ENCODE peak calls at places on chromosomes 16 and 17, in eight cellular contexts. H is heart right ventricle; V is CD8-positive, alpha-beta T cell; R is pancreas; N is K562; Y is left ventricle myocardium inferior; Z is uterus; J is cardiac muscle cell. K is an unnamed sample.

GRCh38 chr16:89561195-89562026 is 929 bp downstream of the RPL13 start:
- DNase-seq in H (no peak), V (no peak), R (peak; percentile 73), N (peak; percentile 47), Y (no peak), Z (no peak), J (no peak), K (peak; percentile 38)

GRCh38 chr17:59470624-59471297 is 94.6 kb upstream of the DHX40 start:
- DNase-seq in H (no peak), V (no peak), R (no peak), N (no peak), Y (no peak), Z (no peak), J (no peak), K (no peak)

GRCh38 chr16:46884513-46885293 is 541 bp downstream of the GPT2 start:
- DNase-seq in H (no peak), V (no peak), R (peak; percentile 76), N (no peak), Y (no peak), Z (no peak), J (peak; percentile 21), K (no peak)

GRCh38 chr16:14502932-14503741 is 126.9 kb downstream of the PARN start:
- DNase-seq in H (no peak), V (no peak), R (no peak), N (peak; percentile 38), Y (no peak), Z (no peak), J (peak; percentile 57), K (no peak)

GRCh38 chr17:43368740-43369506 is 29.9 kb upstream of the ARL4D start:
- DNase-seq in H (peak; percentile 84), V (peak; percentile 47), R (peak; percentile 88), N (no peak), Y (peak; percentile 84), Z (peak; percentile 85), J (peak; percentile 91), K (peak; percentile 57)

GRCh38 chr17:75476274-75476673 is 19.8 kb downstream of the TMEM94 start:
- DNase-seq in H (no peak), V (no peak), R (no peak), N (no peak), Y (no peak), Z (peak; percentile 41), J (peak; percentile 68), K (no peak)

GRCh38 chr17:40062347-40063033 is at the start of gene THRA:
- DNase-seq in H (peak; percentile 83), V (peak; percentile 60), R (peak; percentile 88), N (peak; percentile 80), Y (peak; percentile 83), Z (peak; percentile 71), J (peak; percentile 66), K (peak; percentile 68)

GRCh38 chr16:26816885-26817571 is 249.7 kb upstream of the C16orf82 start:
- DNase-seq in H (no peak), V (no peak), R (no peak), N (peak; percentile 66), Y (no peak), Z (no peak), J (no peak), K (no peak)

GRCh38 chr16:12062343-12063003 is 85.9 kb downstream of the SNX29 start:
- DNase-seq in H (peak; percentile 65), V (no peak), R (no peak), N (no peak), Y (peak; percentile 75), Z (peak; percentile 76), J (peak; percentile 88), K (no peak)

GRCh38 chr17:57835333-57835900 is 14.4 kb downstream of the MRPS23 start:
- DNase-seq in H (no peak), V (no peak), R (no peak), N (no peak), Y (no peak), Z (no peak), J (no peak), K (no peak)

GRCh38 chr17:14202388-14203166 is 34.1 kb downstream of the CDRT15 start:
- DNase-seq in H (no peak), V (no peak), R (no peak), N (no peak), Y (no peak), Z (no peak), J (no peak), K (peak; percentile 77)

GRCh38 chr17:37671028-37671812 is 28.0 kb upstream of the DDX52 start:
- DNase-seq in H (no peak), V (no peak), R (no peak), N (no peak), Y (no peak), Z (no peak), J (no peak), K (no peak)

GRCh38 chr16:27374231-27374793 is 27.7 kb upstream of the IL21R start:
- DNase-seq in H (no peak), V (no peak), R (no peak), N (no peak), Y (no peak), Z (no peak), J (no peak), K (no peak)

GRCh38 chr16:56226840-56227525 is 35.7 kb downstream of the GNAO1 start:
- DNase-seq in H (no peak), V (no peak), R (no peak), N (no peak), Y (no peak), Z (no peak), J (no peak), K (no peak)

GRCh38 chr17:33521784-33522183 is 228.7 kb upstream of the ASIC2 start:
- DNase-seq in H (no peak), V (no peak), R (no peak), N (peak; percentile 24), Y (no peak), Z (no peak), J (no peak), K (no peak)

GRCh38 chr17:48064638-48065037 is 16.5 kb downstream of the NFE2L1 start:
- DNase-seq in H (no peak), V (no peak), R (no peak), N (no peak), Y (no peak), Z (no peak), J (no peak), K (no peak)
- H3K4me1 ChIP-seq in H (peaks cover 32% of the 10 kb centered on the region), V (no peaks in the 10 kb centered on the region), R (no peaks in the 10 kb centered on the region), N (peaks cover 7% of the 10 kb centered on the region), Y (peaks cover 75% of the 10 kb centered on the region), Z (peaks cover 9% of the 10 kb centered on the region), J (no peaks in the 10 kb centered on the region), K (no peaks in the 10 kb centered on the region)

GRCh38 chr16:28986492-28986891 is 1.6 kb downstream of the LAT start:
- DNase-seq in H (no peak), V (no peak), R (no peak), N (no peak), Y (no peak), Z (no peak), J (no peak), K (no peak)
- H3K4me3 ChIP-seq in H (no peak overlapping the region), V (peak overlapping the region; percentile 100), R (no peak overlapping the region), N (no peak overlapping the region), Y (no peak overlapping the region), Z (no peak overlapping the region), J (no peak overlapping the region), K (peak overlapping the region; percentile 85)

GRCh38 chr17:10705727-10706126 is 8.3 kb downstream of the ADPRM start:
- DNase-seq in H (no peak), V (no peak), R (no peak), N (no peak), Y (no peak), Z (no peak), J (no peak), K (no peak)
- H3K36me3 ChIP-seq in H (peaks cover 61% of the 10 kb centered on the region), V (peaks cover 34% of the 10 kb centered on the region), R (peaks cover 6% of the 10 kb centered on the region), N (peaks cover 37% of the 10 kb centered on the region), Y (peaks cover 51% of the 10 kb centered on the region), Z (no peaks in the 10 kb centered on the region), J (peaks cover 11% of the 10 kb centered on the region), K (peaks cover 55% of the 10 kb centered on the region)

GRCh38 chr17:45221997-45222272 is 250 bp downstream of the FMNL1 start:
- DNase-seq in H (peak; percentile 29), V (no peak), R (no peak), N (no peak), Y (no peak), Z (no peak), J (no peak), K (no peak)
- H3K4me1 ChIP-seq in H (peaks cover 57% of the 10 kb centered on the region), V (peaks cover 51% of the 10 kb centered on the region), R (peaks cover 5% of the 10 kb centered on the region), N (peaks cover 43% of the 10 kb centered on the region), Y (peaks cover 69% of the 10 kb centered on the region), Z (no peaks in the 10 kb centered on the region), J (no peaks in the 10 kb centered on the region), K (peaks cover 69% of the 10 kb centered on the region)

GRCh38 chr16:71425746-71426068 is 16.1 kb downstream of the TLE7 start:
- DNase-seq in H (no peak), V (no peak), R (no peak), N (no peak), Y (no peak), Z (no peak), J (no peak), K (no peak)
- H3K4me3 ChIP-seq in H (no peak overlapping the region), V (no peak overlapping the region), R (no peak overlapping the region), N (peak overlapping the region; percentile 11), Y (no peak overlapping the region), Z (peak overlapping the region; percentile 28), J (peak overlapping the region; percentile 18), K (no peak overlapping the region)

GRCh38 chr17:48111937-48112241 is 4.3 kb downstream of the SNX11 start:
- DNase-seq in H (no peak), V (no peak), R (no peak), N (no peak), Y (no peak), Z (no peak), J (no peak), K (no peak)

GRCh38 chr17:48107137-48108055 is at the start of gene SNX11:
- DNase-seq in H (peak; percentile 91), V (peak; percentile 87), R (peak; percentile 92), N (peak; percentile 92), Y (peak; percentile 91), Z (peak; percentile 86), J (peak; percentile 85), K (peak; percentile 95)

GRCh38 chr17:48110722-48111121 is 3.2 kb downstream of the SNX11 start:
- DNase-seq in H (no peak), V (no peak), R (no peak), N (no peak), Y (no peak), Z (no peak), J (no peak), K (no peak)

DNA sequence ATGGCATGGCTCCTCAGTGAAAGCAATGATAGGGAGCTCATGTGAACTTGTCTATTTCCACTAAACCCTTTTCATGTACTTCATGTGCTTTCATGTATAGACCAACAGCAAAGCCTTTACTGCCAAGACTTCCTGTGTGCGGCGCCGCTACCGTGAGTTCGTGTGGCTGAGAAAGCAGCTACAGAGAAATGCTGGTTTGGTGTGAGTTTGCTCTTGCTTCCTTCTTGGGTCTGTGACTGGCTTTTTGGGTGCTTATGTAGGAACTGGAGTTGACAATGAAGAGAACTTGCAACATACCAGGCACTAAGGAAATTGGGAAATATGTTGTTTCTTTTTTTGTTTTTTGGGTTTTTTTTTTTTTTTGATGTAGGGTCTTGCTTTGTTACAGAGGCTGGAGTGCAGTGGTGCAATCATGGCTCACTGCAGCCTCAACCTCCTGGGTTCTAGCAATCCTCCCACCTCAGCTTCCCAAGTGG is 5.7 kb downstream of the SNX11 start:
- DNase-seq in H (no peak), V (peak; percentile 44), R (no peak), N (no peak), Y (no peak), Z (no peak), J (peak; percentile 19), K (peak; percentile 87)
- H3K36me3 ChIP-seq in H (peaks cover 64% of the 10 kb centered on the region), V (peaks cover 12% of the 10 kb centered on the region), R (no peaks in the 10 kb centered on the region), N (peaks cover 35% of the 10 kb centered on the region), Y (peaks cover 55% of the 10 kb centered on the region), Z (no peaks in the 10 kb centered on the region), J (peaks cover 8% of the 10 kb centered on the region), K (peaks cover 11% of the 10 kb centered on the region)

K was measured in CD4-positive, CD25-positive, alpha-beta regulatory T cell.